ENCODE peak calls at places on chromosomes 7 and 10, in ten cellular contexts. One of them, this sample, is unnamed.

GRCh38 chr7:90262438-90262837 is 17.5 kb downstream of the CFAP69 start:
- DNase-seq in GM12865: peak
- DNase-seq in MG63: no peak
- DNase-seq in lung: no peak
- DNase-seq in transverse colon: no peak
- DNase-seq in brain microvascular endothelial cell: no peak
- DNase-seq in HCT116: peak
- DNase-seq in AG10803: peak
- DNase-seq in aorta: no peak
- DNase-seq in fibroblast of lung: peak
- DNase-seq in this sample: no peak

GRCh38 chr7:37694208-37695080 is 10.9 kb downstream of the GPR141 start:
- DNase-seq in GM12865: no peak
- DNase-seq in MG63: no peak
- DNase-seq in lung: no peak
- DNase-seq in transverse colon: no peak
- DNase-seq in brain microvascular endothelial cell: no peak
- DNase-seq in HCT116: no peak
- DNase-seq in AG10803: no peak
- DNase-seq in aorta: no peak
- DNase-seq in fibroblast of lung: no peak
- DNase-seq in this sample: no peak

GRCh38 chr7:70032673-70033072 is 434.4 kb downstream of the AUTS2 start:
- DNase-seq in GM12865: no peak
- DNase-seq in MG63: no peak
- DNase-seq in lung: no peak
- DNase-seq in transverse colon: no peak
- DNase-seq in brain microvascular endothelial cell: no peak
- DNase-seq in HCT116: no peak
- DNase-seq in AG10803: no peak
- DNase-seq in aorta: no peak
- DNase-seq in fibroblast of lung: no peak
- DNase-seq in this sample: no peak

GRCh38 chr10:78911533-78912340 is 157.0 kb upstream of the ZMIZ1 start:
- DNase-seq in GM12865: no peak
- DNase-seq in MG63: peak
- DNase-seq in lung: peak
- DNase-seq in transverse colon: no peak
- DNase-seq in brain microvascular endothelial cell: no peak
- DNase-seq in HCT116: no peak
- DNase-seq in AG10803: no peak
- DNase-seq in aorta: peak
- DNase-seq in fibroblast of lung: no peak
- DNase-seq in this sample: no peak

GRCh38 chr7:90172121-90172520 is 17.9 kb downstream of the STEAP1 start:
- DNase-seq in GM12865: no peak
- DNase-seq in MG63: no peak
- DNase-seq in lung: no peak
- DNase-seq in transverse colon: no peak
- DNase-seq in brain microvascular endothelial cell: no peak
- DNase-seq in HCT116: no peak
- DNase-seq in AG10803: no peak
- DNase-seq in aorta: no peak
- DNase-seq in fibroblast of lung: no peak
- DNase-seq in this sample: no peak

GRCh38 chr7:5594616-5595544 is 171.2 kb upstream of the TNRC18 start:
- DNase-seq in GM12865: peak
- DNase-seq in MG63: no peak
- DNase-seq in lung: no peak
- DNase-seq in transverse colon: no peak
- DNase-seq in brain microvascular endothelial cell: peak
- DNase-seq in HCT116: no peak
- DNase-seq in AG10803: no peak
- DNase-seq in aorta: no peak
- DNase-seq in fibroblast of lung: peak
- DNase-seq in this sample: no peak

GRCh38 chr7:10939237-10939910 is 34.3 kb upstream of the PHF14 start:
- DNase-seq in GM12865: no peak
- DNase-seq in MG63: no peak
- DNase-seq in lung: no peak
- DNase-seq in transverse colon: peak
- DNase-seq in brain microvascular endothelial cell: no peak
- DNase-seq in HCT116: no peak
- DNase-seq in AG10803: no peak
- DNase-seq in aorta: no peak
- DNase-seq in fibroblast of lung: no peak
- DNase-seq in this sample: no peak

GRCh38 chr10:52818019-52818418 is 45.4 kb upstream of the MBL2 start:
- DNase-seq in GM12865: peak
- DNase-seq in MG63: no peak
- DNase-seq in lung: no peak
- DNase-seq in transverse colon: no peak
- DNase-seq in brain microvascular endothelial cell: peak
- DNase-seq in HCT116: peak
- DNase-seq in AG10803: peak
- DNase-seq in aorta: no peak
- DNase-seq in fibroblast of lung: peak
- DNase-seq in this sample: no peak

GRCh38 chr7:105796365-105796764 is 80.0 kb downstream of the ATXN7L1 start:
- DNase-seq in GM12865: no peak
- DNase-seq in MG63: no peak
- DNase-seq in lung: no peak
- DNase-seq in transverse colon: no peak
- DNase-seq in brain microvascular endothelial cell: peak
- DNase-seq in HCT116: no peak
- DNase-seq in AG10803: peak
- DNase-seq in aorta: no peak
- DNase-seq in fibroblast of lung: peak
- DNase-seq in this sample: no peak

GRCh38 chr7:23249486-23249885 is 2.9 kb downstream of the GPNMB start:
- DNase-seq in GM12865: no peak
- DNase-seq in MG63: no peak
- DNase-seq in lung: no peak
- DNase-seq in transverse colon: no peak
- DNase-seq in brain microvascular endothelial cell: no peak
- DNase-seq in HCT116: no peak
- DNase-seq in AG10803: no peak
- DNase-seq in aorta: no peak
- DNase-seq in fibroblast of lung: no peak
- DNase-seq in this sample: no peak

GRCh38 chr7:23247602-23248335 is 1.2 kb downstream of the GPNMB start:
- DNase-seq in GM12865: peak
- DNase-seq in MG63: peak
- DNase-seq in lung: peak
- DNase-seq in transverse colon: peak
- DNase-seq in brain microvascular endothelial cell: no peak
- DNase-seq in HCT116: no peak
- DNase-seq in AG10803: peak
- DNase-seq in aorta: peak
- DNase-seq in fibroblast of lung: no peak
- DNase-seq in this sample: peak

GRCh38 chr7:23244335-23244635 is 2.3 kb upstream of the GPNMB start:
- DNase-seq in GM12865: no peak
- DNase-seq in MG63: no peak
- DNase-seq in lung: no peak
- DNase-seq in transverse colon: no peak
- DNase-seq in brain microvascular endothelial cell: no peak
- DNase-seq in HCT116: no peak
- DNase-seq in AG10803: no peak
- DNase-seq in aorta: no peak
- DNase-seq in fibroblast of lung: no peak
- DNase-seq in this sample: no peak

GRCh38 chr7:23247101-23247601 is 576 bp downstream of the GPNMB start:
- DNase-seq in GM12865: no peak
- DNase-seq in MG63: peak
- DNase-seq in lung: no peak
- DNase-seq in transverse colon: no peak
- DNase-seq in brain microvascular endothelial cell: no peak
- DNase-seq in HCT116: no peak
- DNase-seq in AG10803: no peak
- DNase-seq in aorta: no peak
- DNase-seq in fibroblast of lung: no peak
- DNase-seq in this sample: no peak

DNA sequence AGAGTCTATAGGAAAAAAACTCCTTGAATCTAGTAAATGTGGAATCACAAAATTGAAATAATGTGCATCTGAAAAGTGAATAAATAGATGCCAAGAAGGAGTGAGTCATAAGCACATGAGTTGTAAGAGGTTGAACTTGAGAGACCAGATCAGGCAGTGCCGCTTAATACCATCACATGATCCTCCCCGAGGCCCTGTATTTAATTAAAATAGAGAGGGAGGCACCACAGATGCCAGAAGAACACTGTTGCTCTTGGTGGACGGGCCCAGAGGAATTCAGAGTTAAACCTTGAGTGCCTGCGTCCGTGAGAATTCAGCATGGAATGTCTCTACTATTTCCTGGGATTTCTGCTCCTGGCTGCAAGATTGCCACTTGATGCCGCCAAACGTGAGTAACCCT is at the start of gene GPNMB:
- DNase-seq in GM12865: no peak
- DNase-seq in MG63: peak
- DNase-seq in lung: no peak
- DNase-seq in transverse colon: peak
- DNase-seq in brain microvascular endothelial cell: peak
- DNase-seq in HCT116: no peak
- DNase-seq in AG10803: peak
- DNase-seq in aorta: no peak
- DNase-seq in fibroblast of lung: peak
- DNase-seq in this sample: no peak
- H3K4me3 ChIP-seq in GM12865: no peak
- H3K4me3 ChIP-seq in MG63: peak
- H3K4me3 ChIP-seq in lung: peak
- H3K4me3 ChIP-seq in transverse colon: peak
- H3K4me3 ChIP-seq in brain microvascular endothelial cell: peak
- H3K4me3 ChIP-seq in HCT116: no peak
- H3K4me3 ChIP-seq in AG10803: peak
- H3K4me3 ChIP-seq in aorta: peak
- H3K4me3 ChIP-seq in fibroblast of lung: peak
- H3K4me3 ChIP-seq in this sample: peak

GRCh38 chr7:148230341-148230740 is 360.2 kb upstream of the C7orf33 start:
- DNase-seq in GM12865: no peak
- DNase-seq in MG63: no peak
- DNase-seq in lung: no peak
- DNase-seq in transverse colon: no peak
- DNase-seq in brain microvascular endothelial cell: no peak
- DNase-seq in HCT116: no peak
- DNase-seq in AG10803: no peak
- DNase-seq in aorta: no peak
- DNase-seq in fibroblast of lung: no peak
- DNase-seq in this sample: no peak

GRCh38 chr7:148232784-148233183 is 357.8 kb upstream of the C7orf33 start:
- DNase-seq in GM12865: no peak
- DNase-seq in MG63: no peak
- DNase-seq in lung: no peak
- DNase-seq in transverse colon: no peak
- DNase-seq in brain microvascular endothelial cell: no peak
- DNase-seq in HCT116: no peak
- DNase-seq in AG10803: no peak
- DNase-seq in aorta: no peak
- DNase-seq in fibroblast of lung: no peak
- DNase-seq in this sample: no peak

GRCh38 chr7:148234715-148235114 is 355.9 kb upstream of the C7orf33 start:
- DNase-seq in GM12865: no peak
- DNase-seq in MG63: no peak
- DNase-seq in lung: no peak
- DNase-seq in transverse colon: no peak
- DNase-seq in brain microvascular endothelial cell: no peak
- DNase-seq in HCT116: no peak
- DNase-seq in AG10803: no peak
- DNase-seq in aorta: no peak
- DNase-seq in fibroblast of lung: no peak
- DNase-seq in this sample: no peak

DNA sequence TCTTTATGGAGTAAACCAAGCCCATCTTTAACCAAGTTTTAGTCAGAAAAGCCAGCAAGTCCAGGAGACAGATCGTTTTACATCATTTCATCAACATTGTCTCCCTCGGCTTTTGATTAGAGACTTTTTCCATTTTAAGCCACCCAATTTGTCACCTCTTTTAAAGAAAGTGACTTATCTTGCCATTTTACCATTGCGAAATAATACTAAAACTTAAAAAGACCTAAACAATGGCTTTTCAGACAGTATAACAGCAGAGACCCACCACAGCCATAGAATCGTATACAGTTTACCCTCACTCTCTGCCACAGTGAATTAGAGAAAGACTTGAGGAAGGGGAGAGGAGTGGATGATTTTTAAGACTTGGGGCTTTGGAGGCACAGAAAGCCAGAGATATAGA is 359.7 kb upstream of the C7orf33 start:
- DNase-seq in GM12865: no peak
- DNase-seq in MG63: no peak
- DNase-seq in lung: no peak
- DNase-seq in transverse colon: no peak
- DNase-seq in brain microvascular endothelial cell: no peak
- DNase-seq in HCT116: no peak
- DNase-seq in AG10803: no peak
- DNase-seq in aorta: no peak
- DNase-seq in fibroblast of lung: no peak
- DNase-seq in this sample: no peak
- H3K4me3 ChIP-seq in GM12865: no peak
- H3K4me3 ChIP-seq in MG63: no peak
- H3K4me3 ChIP-seq in lung: no peak
- H3K4me3 ChIP-seq in transverse colon: no peak
- H3K4me3 ChIP-seq in brain microvascular endothelial cell: no peak
- H3K4me3 ChIP-seq in HCT116: no peak
- H3K4me3 ChIP-seq in AG10803: no peak
- H3K4me3 ChIP-seq in aorta: no peak
- H3K4me3 ChIP-seq in fibroblast of lung: no peak
- H3K4me3 ChIP-seq in this sample: no peak

GRCh38 chr7:45624392-45624760 is 50.2 kb downstream of the ADCY1 start:
- DNase-seq in GM12865: no peak
- DNase-seq in MG63: no peak
- DNase-seq in lung: no peak
- DNase-seq in transverse colon: no peak
- DNase-seq in brain microvascular endothelial cell: no peak
- DNase-seq in HCT116: no peak
- DNase-seq in AG10803: no peak
- DNase-seq in aorta: no peak
- DNase-seq in fibroblast of lung: no peak
- DNase-seq in this sample: no peak
- H3K4me3 ChIP-seq in GM12865: no peak
- H3K4me3 ChIP-seq in MG63: no peak
- H3K4me3 ChIP-seq in lung: no peak
- H3K4me3 ChIP-seq in transverse colon: no peak
- H3K4me3 ChIP-seq in brain microvascular endothelial cell: no peak
- H3K4me3 ChIP-seq in HCT116: no peak
- H3K4me3 ChIP-seq in AG10803: no peak
- H3K4me3 ChIP-seq in aorta: no peak
- H3K4me3 ChIP-seq in fibroblast of lung: no peak
- H3K4me3 ChIP-seq in this sample: no peak

DNA sequence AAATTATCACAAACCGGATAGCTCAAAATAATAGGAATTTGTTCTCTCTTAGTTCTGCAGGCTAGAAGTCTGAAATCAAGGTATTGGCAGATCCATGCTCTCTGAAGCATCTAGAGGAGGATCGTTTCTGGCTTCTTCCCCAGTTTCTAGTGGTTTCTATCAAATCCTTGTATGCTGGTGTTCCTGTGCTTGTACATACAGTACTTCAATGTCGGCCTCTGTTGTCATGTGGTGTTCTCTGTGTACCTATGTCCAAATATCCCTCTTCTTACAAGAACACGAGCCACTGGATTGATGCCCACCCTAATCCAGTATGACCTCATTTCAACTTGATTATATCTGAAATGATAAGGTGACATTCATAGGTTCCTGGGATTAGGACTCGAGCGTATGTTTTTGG is 9.8 kb upstream of the TAX1BP1 start:
- DNase-seq in GM12865: no peak
- DNase-seq in MG63: no peak
- DNase-seq in lung: peak
- DNase-seq in transverse colon: no peak
- DNase-seq in brain microvascular endothelial cell: no peak
- DNase-seq in HCT116: no peak
- DNase-seq in AG10803: no peak
- DNase-seq in aorta: no peak
- DNase-seq in fibroblast of lung: no peak
- DNase-seq in this sample: no peak
- H3K4me3 ChIP-seq in GM12865: no peak
- H3K4me3 ChIP-seq in MG63: no peak
- H3K4me3 ChIP-seq in lung: no peak
- H3K4me3 ChIP-seq in transverse colon: no peak
- H3K4me3 ChIP-seq in brain microvascular endothelial cell: no peak
- H3K4me3 ChIP-seq in HCT116: no peak
- H3K4me3 ChIP-seq in AG10803: no peak
- H3K4me3 ChIP-seq in aorta: no peak
- H3K4me3 ChIP-seq in fibroblast of lung: no peak
- H3K4me3 ChIP-seq in this sample: no peak